ENCODE peak calls at places on chromosomes 13 and 19, in four cellular contexts. One of them, this sample, is unnamed.
A peak's percentile ranks its signal among the peaks of the same experiment; 100 is the strongest.

GRCh38 chr13:51453308-51453958 is 597 bp upstream of the INTS6 start:
- DNase-seq in GM12892: peak; percentile 48
- DNase-seq in right lobe of liver: no peak
- DNase-seq in GM12878: peak; percentile 42
- DNase-seq in this sample: peak; percentile 96

GRCh38 chr13:31793246-31793645 is 53.9 kb downstream of the RXFP2 start:
- DNase-seq in GM12892: no peak
- DNase-seq in right lobe of liver: no peak
- DNase-seq in GM12878: no peak
- DNase-seq in this sample: no peak

GRCh38 chr13:19606152-19606551 is 27.3 kb upstream of the MPHOSPH8 start:
- DNase-seq in GM12878: no peak
- DNase-seq in GM12892: no peak
- DNase-seq in right lobe of liver: no peak
- DNase-seq in this sample: no peak

GRCh38 chr19:38707512-38708114 is 36.7 kb downstream of the CAPN12 start:
- DNase-seq in GM12892: no peak
- DNase-seq in right lobe of liver: no peak
- DNase-seq in GM12878: no peak
- DNase-seq in this sample: no peak

GRCh38 chr19:11478167-11479089 is 2.4 kb downstream of the ELAVL3 start:
- DNase-seq in right lobe of liver: no peak
- DNase-seq in GM12878: no peak
- DNase-seq in GM12892: peak; percentile 9
- DNase-seq in this sample: no peak

GRCh38 chr19:1015782-1016646 is 4.9 kb downstream of the TMEM259 start:
- DNase-seq in GM12892: no peak
- DNase-seq in GM12878: no peak
- DNase-seq in right lobe of liver: no peak
- DNase-seq in this sample: peak; percentile 72

GRCh38 chr19:435707-436412 is 25.0 kb downstream of the SHC2 start:
- DNase-seq in GM12878: no peak
- DNase-seq in right lobe of liver: no peak
- DNase-seq in GM12892: no peak
- DNase-seq in this sample: no peak

GRCh38 chr13:59318320-59318930 is 845.3 kb downstream of the DIAPH3 start:
- DNase-seq in GM12878: peak; percentile 9
- DNase-seq in right lobe of liver: peak; percentile 69
- DNase-seq in GM12892: no peak
- DNase-seq in this sample: peak; percentile 42

GRCh38 chr13:46168341-46168740 is 13.6 kb downstream of the LCP1 start:
- DNase-seq in GM12878: no peak
- DNase-seq in right lobe of liver: no peak
- DNase-seq in GM12892: no peak
- DNase-seq in this sample: peak; percentile 24

GRCh38 chr19:29706635-29707034 is 8.4 kb downstream of the C19orf12 start:
- DNase-seq in GM12878: no peak
- DNase-seq in GM12892: no peak
- DNase-seq in right lobe of liver: no peak
- DNase-seq in this sample: no peak

GRCh38 chr13:95643814-95644598 is 500 bp downstream of the DZIP1 start:
- DNase-seq in GM12878: no peak
- DNase-seq in right lobe of liver: no peak
- DNase-seq in GM12892: no peak
- DNase-seq in this sample: peak; percentile 87

GRCh38 chr19:12913871-12914690 is 5.0 kb downstream of the SYCE2 start:
- DNase-seq in GM12878: no peak
- DNase-seq in right lobe of liver: no peak
- DNase-seq in GM12892: no peak
- DNase-seq in this sample: peak; percentile 30

GRCh38 chr13:31870511-31870910 is 131.2 kb downstream of the RXFP2 start:
- DNase-seq in right lobe of liver: peak; percentile 82
- DNase-seq in GM12878: no peak
- DNase-seq in GM12892: no peak
- DNase-seq in this sample: no peak

GRCh38 chr19:55672418-55672817 is 2.6 kb upstream of the EPN1 start:
- DNase-seq in GM12892: no peak
- DNase-seq in GM12878: no peak
- DNase-seq in right lobe of liver: no peak
- DNase-seq in this sample: no peak

GRCh38 chr19:21604941-21605548 is 99.6 kb downstream of the ZNF429 start:
- DNase-seq in GM12878: no peak
- DNase-seq in right lobe of liver: no peak
- DNase-seq in GM12892: no peak
- DNase-seq in this sample: no peak

GRCh38 chr13:26719356-26719945 is 41.1 kb downstream of the GPR12 start:
- DNase-seq in right lobe of liver: no peak
- DNase-seq in GM12892: no peak
- DNase-seq in GM12878: no peak
- DNase-seq in this sample: no peak

GRCh38 chr13:27036236-27036981 is 135.2 kb downstream of the USP12 start:
- DNase-seq in GM12892: no peak
- DNase-seq in right lobe of liver: no peak
- DNase-seq in GM12878: no peak
- DNase-seq in this sample: no peak

GRCh38 chr19:48415395-48415794 is 21.9 kb downstream of the GRIN2D start:
- DNase-seq in GM12878: no peak
- DNase-seq in right lobe of liver: peak; percentile 80
- DNase-seq in GM12892: no peak
- DNase-seq in this sample: peak; percentile 62

GRCh38 chr13:106063591-106064308 is 471.7 kb downstream of the EFNB2 start:
- DNase-seq in GM12878: no peak
- DNase-seq in GM12892: no peak
- DNase-seq in right lobe of liver: no peak
- DNase-seq in this sample: no peak

GRCh38 chr13:62643007-62643483 is 1227.4 kb upstream of the PCDH20 start:
- DNase-seq in right lobe of liver: no peak
- DNase-seq in GM12892: no peak
- DNase-seq in GM12878: peak; percentile 24
- DNase-seq in this sample: no peak

GRCh38 chr19:52896431-52897148 is 845 bp downstream of the ZNF320 start:
- DNase-seq in GM12892: no peak
- DNase-seq in right lobe of liver: no peak
- DNase-seq in GM12878: no peak
- DNase-seq in this sample: peak; percentile 53

GRCh38 chr13:24217601-24218281 is 57.2 kb downstream of the SPATA13 start:
- DNase-seq in right lobe of liver: peak; percentile 93
- DNase-seq in GM12878: no peak
- DNase-seq in GM12892: no peak
- DNase-seq in this sample: no peak

GRCh38 chr13:46077260-46077659 is 24.7 kb upstream of the ZC3H13 start:
- DNase-seq in GM12892: no peak
- DNase-seq in right lobe of liver: no peak
- DNase-seq in GM12878: no peak
- DNase-seq in this sample: no peak

GRCh38 chr19:2270572-2271515 is 11.1 kb downstream of the PEAK3 start:
- DNase-seq in GM12878: no peak
- DNase-seq in GM12892: no peak
- DNase-seq in right lobe of liver: peak; percentile 88
- DNase-seq in this sample: peak; percentile 87

GRCh38 chr13:33347866-33348265 is 62.3 kb upstream of the STARD13 start:
- DNase-seq in GM12878: no peak
- DNase-seq in GM12892: no peak
- DNase-seq in right lobe of liver: no peak
- DNase-seq in this sample: no peak

GRCh38 chr13:97261254-97262015 is 39.3 kb downstream of the MBNL2 start:
- DNase-seq in right lobe of liver: peak; percentile 64
- DNase-seq in GM12878: no peak
- DNase-seq in GM12892: peak; percentile 25
- DNase-seq in this sample: no peak

GRCh38 chr19:56538761-56539263 is at the start of gene ZFP28:
- DNase-seq in GM12878: no peak
- DNase-seq in GM12892: peak; percentile 8
- DNase-seq in right lobe of liver: peak; percentile 67
- DNase-seq in this sample: peak; percentile 96

GRCh38 chr19:30602661-30603322 is 230.6 kb downstream of the ZNF536 start:
- DNase-seq in right lobe of liver: no peak
- DNase-seq in GM12878: no peak
- DNase-seq in GM12892: no peak
- DNase-seq in this sample: no peak

GRCh38 chr19:860481-861098 is 1.1 kb downstream of the CFD start:
- DNase-seq in GM12892: no peak
- DNase-seq in right lobe of liver: peak; percentile 43
- DNase-seq in GM12878: no peak
- DNase-seq in this sample: peak; percentile 74

GRCh38 chr13:64314286-64314685 is 2898.6 kb upstream of the PCDH20 start:
- DNase-seq in GM12878: no peak
- DNase-seq in right lobe of liver: no peak
- DNase-seq in GM12892: no peak
- DNase-seq in this sample: no peak

GRCh38 chr19:6811906-6812305 is 39.4 kb downstream of the VAV1 start:
- DNase-seq in right lobe of liver: no peak
- DNase-seq in GM12878: peak; percentile 12
- DNase-seq in GM12892: no peak
- DNase-seq in this sample: no peak

GRCh38 chr19:42538841-42539709 is 10.8 kb upstream of the CEACAM1 start:
- DNase-seq in GM12878: no peak
- DNase-seq in right lobe of liver: peak; percentile 19
- DNase-seq in GM12892: no peak
- DNase-seq in this sample: no peak

GRCh38 chr19:35154535-35155406 is at the start of gene FXYD5:
- DNase-seq in right lobe of liver: peak; percentile 64
- DNase-seq in GM12878: no peak
- DNase-seq in GM12892: peak; percentile 69
- DNase-seq in this sample: peak; percentile 79
- TF ChIP-seq POLR2A in right lobe of liver: peak; percentile 19
- TF ChIP-seq POLR2A in GM12878: peak; percentile 74
- TF ChIP-seq POLR2A in GM12892: peak; percentile 40
- TF ChIP-seq POLR2A in this sample: peak; percentile 63

DNA sequence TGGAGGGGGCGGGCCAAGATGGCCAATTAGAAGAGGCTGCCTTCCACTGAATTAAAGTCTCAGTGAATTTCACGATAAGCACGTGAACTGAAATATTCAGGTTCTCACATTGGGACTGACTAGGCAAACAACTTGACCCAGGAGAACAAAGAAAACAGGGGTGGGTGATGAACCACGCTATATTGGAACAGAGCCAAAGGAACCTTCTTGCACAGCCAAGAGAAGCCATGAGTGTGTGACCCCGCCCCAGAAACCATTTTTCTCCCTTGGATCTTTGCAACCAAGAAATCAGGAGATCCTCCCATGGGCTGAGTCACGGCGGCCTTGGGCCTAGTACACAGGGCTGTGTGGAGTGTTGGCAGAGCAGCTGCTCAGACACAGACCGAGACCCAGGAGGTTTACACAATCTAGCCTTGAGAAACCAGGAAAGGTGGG is 36.8 kb downstream of the ERICH4 start:
- DNase-seq in right lobe of liver: no peak
- DNase-seq in GM12892: no peak
- DNase-seq in GM12878: no peak
- DNase-seq in this sample: no peak
- TF ChIP-seq POLR2A in right lobe of liver: no peak
- TF ChIP-seq POLR2A in GM12892: no peak
- TF ChIP-seq POLR2A in GM12878: no peak
- TF ChIP-seq POLR2A in this sample: no peak

GRCh38 chr13:48977973-48978372 is 2.3 kb downstream of the FNDC3A start:
- DNase-seq in GM12878: no peak
- DNase-seq in GM12892: no peak
- DNase-seq in right lobe of liver: no peak
- DNase-seq in this sample: no peak

GRCh38 chr13:48975926-48976676 is 389 bp downstream of the FNDC3A start:
- DNase-seq in GM12892: peak; percentile 56
- DNase-seq in right lobe of liver: peak; percentile 93
- DNase-seq in GM12878: no peak
- DNase-seq in this sample: peak; percentile 89

GRCh38 chr13:48975101-48975925 is at the start of gene FNDC3A:
- DNase-seq in GM12892: peak; percentile 64
- DNase-seq in GM12878: no peak
- DNase-seq in right lobe of liver: peak; percentile 47
- DNase-seq in this sample: no peak

GRCh38 chr13:48978942-48979601 is 3.4 kb downstream of the FNDC3A start:
- DNase-seq in GM12892: no peak
- DNase-seq in GM12878: no peak
- DNase-seq in right lobe of liver: no peak
- DNase-seq in this sample: no peak

DNA sequence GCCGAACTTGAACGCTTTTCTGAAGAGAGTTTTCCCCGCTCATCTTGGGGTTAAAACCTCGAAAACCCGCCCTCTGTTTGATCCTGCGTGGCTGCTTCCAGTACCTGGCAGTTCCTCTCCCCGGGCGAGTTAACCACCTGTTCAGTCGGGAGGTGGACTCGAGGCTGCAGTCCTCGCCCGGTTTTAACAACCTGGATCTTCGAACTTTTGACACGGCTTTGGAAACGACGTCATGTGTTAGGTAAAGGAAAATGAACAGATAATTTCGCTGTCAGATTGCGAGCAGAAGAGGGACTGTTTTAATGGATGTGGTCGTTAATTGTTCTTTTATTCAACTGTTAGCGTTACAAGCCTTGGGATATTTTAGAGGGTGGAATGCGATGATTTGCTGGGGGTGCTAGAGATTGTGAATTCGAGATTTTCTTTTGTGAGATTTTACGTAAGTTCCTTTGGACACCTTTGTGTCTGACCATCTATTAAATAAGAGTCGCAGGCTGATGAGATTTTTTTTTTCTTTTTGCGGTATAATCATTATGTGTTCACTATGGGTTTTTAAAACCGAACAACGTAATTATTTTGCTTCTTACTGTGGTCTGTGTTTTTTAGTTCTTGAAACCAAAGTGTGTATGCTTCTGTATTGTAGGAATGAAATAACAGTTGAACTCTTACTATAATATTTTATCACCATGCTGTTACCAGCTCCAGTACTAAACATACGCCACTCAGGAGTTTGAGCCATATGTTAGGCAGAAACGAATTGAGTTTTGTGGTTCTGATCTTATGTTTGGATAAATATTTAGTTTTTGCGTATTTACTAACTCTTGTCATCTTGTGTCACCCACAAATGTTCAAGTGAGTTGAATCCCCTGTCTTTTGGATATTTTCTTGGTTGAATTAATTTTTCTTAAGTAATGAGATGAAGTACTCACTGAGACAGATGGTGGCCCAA is 1.2 kb downstream of the FNDC3A start:
- DNase-seq in right lobe of liver: no peak
- DNase-seq in GM12892: no peak
- DNase-seq in GM12878: no peak
- DNase-seq in this sample: no peak
- TF ChIP-seq POLR2A in right lobe of liver: peak; percentile 54
- TF ChIP-seq POLR2A in GM12892: peak; percentile 19
- TF ChIP-seq POLR2A in GM12878: no peak
- TF ChIP-seq POLR2A in this sample: no peak

GRCh38 chr19:45293682-45294081 is 29.0 kb downstream of the CKM start:
- DNase-seq in GM12892: no peak
- DNase-seq in right lobe of liver: no peak
- DNase-seq in GM12878: no peak
- DNase-seq in this sample: no peak
- TF ChIP-seq POLR2A in GM12892: no peak
- TF ChIP-seq POLR2A in right lobe of liver: no peak
- TF ChIP-seq POLR2A in GM12878: no peak
- TF ChIP-seq POLR2A in this sample: no peak